ENCODE peak calls at places on chromosomes 7 and 10, in five cellular contexts. X is activated T-cell treated with anti-CD3 and anti-CD28 coated beads, Interleukin-2, amount 50 U/mL, for 1 hour; O is EH; N is T-helper 1 cell; W is activated T-helper 1 cell treated with anti-CD3 and anti-CD28 coated beads, Interleukin-12 subunit alpha, Interleukin-12 subunit beta, Interleukin-2, Interleukin-4 antibody, amounts not matched to agents 30 ng/mL and 10 ng/mL and 1 ng/mL, durations not matched to agents 14 hours and 24 hours and 36 hours. H is an unnamed sample.

GRCh38 chr7:34327681-34328080 is 330.3 kb upstream of the NPSR1 start:
- DNase-seq in X (no peak), O (peak), N (no peak), W (no peak), H (no peak)

GRCh38 chr10:77162697-77163096 is 474.9 kb downstream of the KCNMA1 start:
- DNase-seq in O (peak), W (no peak), X (no peak), N (no peak), H (no peak)

GRCh38 chr10:101830322-101831168 is 12.3 kb upstream of the OGA start:
- DNase-seq in N (peak), O (peak), W (peak), X (peak), H (peak)

GRCh38 chr10:92517034-92517655 is 56.7 kb downstream of the IDE start:
- DNase-seq in O (peak), W (peak), N (peak), X (peak), H (peak)

GRCh38 chr7:90453259-90453891 is 16.1 kb upstream of the PTTG1IP2 start:
- DNase-seq in N (no peak), W (no peak), X (no peak), O (no peak), H (no peak)

GRCh38 chr10:104802941-104803340 is 161.9 kb downstream of the SORCS3 start:
- DNase-seq in X (no peak), W (no peak), O (no peak), N (no peak), H (no peak)

GRCh38 chr10:104109908-104110662 is 11.9 kb upstream of the SFR1 start:
- DNase-seq in N (no peak), W (no peak), X (no peak), O (peak), H (no peak)

GRCh38 chr10:113167702-113168101 is 217.7 kb downstream of the TCF7L2 start:
- DNase-seq in X (no peak), O (no peak), N (no peak), W (no peak), H (no peak)

GRCh38 chr7:143391462-143392404 is 10.6 kb downstream of the ZYX start:
- DNase-seq in N (no peak), X (no peak), W (no peak), O (peak), H (no peak)

H was measured in stimulated activated naive B cell treated with anti-CD40 and anti-IgM and Interleukin-4, amounts not matched to agents 10 μg/mL and 1 μg/mL and 100 μg/mL, for 72 hours.